ENCODE peak calls at places on chromosomes 11 and 22, in eight cellular contexts. One of them, this sample, is unnamed.

GRCh38 chr11:78351979-78352731 is 65.5 kb downstream of the GAB2 start:
- DNase-seq in fibroblast of the aortic adventitia: no peak
- DNase-seq in sigmoid colon: no peak
- DNase-seq in tibial artery: no peak
- DNase-seq in cardiac fibroblast: no peak
- DNase-seq in foreskin fibroblast: peak
- DNase-seq in AG09309: no peak
- DNase-seq in CD8-positive, alpha-beta T cell: no peak
- DNase-seq in this sample: no peak

GRCh38 chr11:57224537-57224936 is 12.5 kb downstream of the APLNR start:
- DNase-seq in cardiac fibroblast: peak
- DNase-seq in tibial artery: no peak
- DNase-seq in AG09309: peak
- DNase-seq in foreskin fibroblast: peak
- DNase-seq in fibroblast of the aortic adventitia: peak
- DNase-seq in CD8-positive, alpha-beta T cell: no peak
- DNase-seq in sigmoid colon: no peak
- DNase-seq in this sample: no peak

GRCh38 chr11:129574431-129574830 is 198.8 kb downstream of the BARX2 start:
- DNase-seq in sigmoid colon: no peak
- DNase-seq in CD8-positive, alpha-beta T cell: no peak
- DNase-seq in foreskin fibroblast: no peak
- DNase-seq in tibial artery: no peak
- DNase-seq in cardiac fibroblast: no peak
- DNase-seq in AG09309: no peak
- DNase-seq in fibroblast of the aortic adventitia: no peak
- DNase-seq in this sample: no peak

GRCh38 chr11:75558939-75559843 is 2.9 kb upstream of the SERPINH1 start:
- DNase-seq in fibroblast of the aortic adventitia: peak
- DNase-seq in CD8-positive, alpha-beta T cell: no peak
- DNase-seq in sigmoid colon: no peak
- DNase-seq in foreskin fibroblast: peak
- DNase-seq in tibial artery: peak
- DNase-seq in cardiac fibroblast: peak
- DNase-seq in AG09309: no peak
- DNase-seq in this sample: peak

GRCh38 chr22:28332410-28332809 is 347.2 kb downstream of the TTC28 start:
- DNase-seq in sigmoid colon: no peak
- DNase-seq in foreskin fibroblast: peak
- DNase-seq in cardiac fibroblast: peak
- DNase-seq in fibroblast of the aortic adventitia: peak
- DNase-seq in CD8-positive, alpha-beta T cell: no peak
- DNase-seq in AG09309: no peak
- DNase-seq in tibial artery: no peak
- DNase-seq in this sample: no peak

GRCh38 chr22:22408731-22409696 is 99.5 kb downstream of the ZNF280B start:
- DNase-seq in foreskin fibroblast: peak
- DNase-seq in sigmoid colon: no peak
- DNase-seq in AG09309: no peak
- DNase-seq in CD8-positive, alpha-beta T cell: no peak
- DNase-seq in tibial artery: no peak
- DNase-seq in cardiac fibroblast: peak
- DNase-seq in fibroblast of the aortic adventitia: peak
- DNase-seq in this sample: no peak

GRCh38 chr11:130512662-130513061 is 64.2 kb downstream of the ADAMTS15 start:
- DNase-seq in fibroblast of the aortic adventitia: no peak
- DNase-seq in tibial artery: no peak
- DNase-seq in foreskin fibroblast: no peak
- DNase-seq in sigmoid colon: no peak
- DNase-seq in CD8-positive, alpha-beta T cell: no peak
- DNase-seq in cardiac fibroblast: no peak
- DNase-seq in AG09309: no peak
- DNase-seq in this sample: no peak

GRCh38 chr22:17087176-17088131 is 2.7 kb downstream of the IL17RA start:
- DNase-seq in cardiac fibroblast: peak
- DNase-seq in CD8-positive, alpha-beta T cell: peak
- DNase-seq in AG09309: peak
- DNase-seq in foreskin fibroblast: peak
- DNase-seq in tibial artery: no peak
- DNase-seq in fibroblast of the aortic adventitia: no peak
- DNase-seq in sigmoid colon: peak
- DNase-seq in this sample: no peak

GRCh38 chr11:96130061-96130460 is 206.2 kb upstream of the MTMR2 start:
- DNase-seq in tibial artery: no peak
- DNase-seq in foreskin fibroblast: no peak
- DNase-seq in CD8-positive, alpha-beta T cell: no peak
- DNase-seq in cardiac fibroblast: no peak
- DNase-seq in fibroblast of the aortic adventitia: no peak
- DNase-seq in AG09309: no peak
- DNase-seq in sigmoid colon: no peak
- DNase-seq in this sample: no peak

GRCh38 chr11:126080206-126080941 is 17.7 kb upstream of the CDON start:
- DNase-seq in fibroblast of the aortic adventitia: peak
- DNase-seq in AG09309: no peak
- DNase-seq in CD8-positive, alpha-beta T cell: no peak
- DNase-seq in cardiac fibroblast: no peak
- DNase-seq in foreskin fibroblast: no peak
- DNase-seq in sigmoid colon: no peak
- DNase-seq in tibial artery: no peak
- DNase-seq in this sample: no peak

GRCh38 chr22:29973269-29973668 is 90.3 kb downstream of the MTMR3 start:
- DNase-seq in tibial artery: no peak
- DNase-seq in fibroblast of the aortic adventitia: no peak
- DNase-seq in foreskin fibroblast: no peak
- DNase-seq in cardiac fibroblast: no peak
- DNase-seq in CD8-positive, alpha-beta T cell: no peak
- DNase-seq in sigmoid colon: no peak
- DNase-seq in AG09309: no peak
- DNase-seq in this sample: no peak

GRCh38 chr11:8218409-8218808 is 45.3 kb downstream of the LMO1 start:
- DNase-seq in sigmoid colon: no peak
- DNase-seq in fibroblast of the aortic adventitia: no peak
- DNase-seq in AG09309: no peak
- DNase-seq in cardiac fibroblast: no peak
- DNase-seq in tibial artery: no peak
- DNase-seq in CD8-positive, alpha-beta T cell: no peak
- DNase-seq in foreskin fibroblast: no peak
- DNase-seq in this sample: no peak

GRCh38 chr11:44752727-44753126 is 26.0 kb downstream of the TSPAN18 start:
- DNase-seq in cardiac fibroblast: no peak
- DNase-seq in sigmoid colon: no peak
- DNase-seq in tibial artery: no peak
- DNase-seq in foreskin fibroblast: no peak
- DNase-seq in fibroblast of the aortic adventitia: no peak
- DNase-seq in CD8-positive, alpha-beta T cell: no peak
- DNase-seq in AG09309: no peak
- DNase-seq in this sample: no peak

GRCh38 chr11:113023228-113023627 is 62.0 kb downstream of the NCAM1 start:
- DNase-seq in foreskin fibroblast: peak
- DNase-seq in cardiac fibroblast: no peak
- DNase-seq in tibial artery: no peak
- DNase-seq in CD8-positive, alpha-beta T cell: no peak
- DNase-seq in sigmoid colon: no peak
- DNase-seq in fibroblast of the aortic adventitia: peak
- DNase-seq in AG09309: no peak
- DNase-seq in this sample: no peak

GRCh38 chr22:38412435-38413084 is 42.4 kb downstream of the KCNJ4 start:
- DNase-seq in tibial artery: no peak
- DNase-seq in AG09309: no peak
- DNase-seq in fibroblast of the aortic adventitia: no peak
- DNase-seq in CD8-positive, alpha-beta T cell: peak
- DNase-seq in sigmoid colon: peak
- DNase-seq in cardiac fibroblast: no peak
- DNase-seq in foreskin fibroblast: peak
- DNase-seq in this sample: no peak

GRCh38 chr22:26904483-26904882 is 247.1 kb downstream of the MIAT start:
- DNase-seq in AG09309: no peak
- DNase-seq in foreskin fibroblast: no peak
- DNase-seq in cardiac fibroblast: no peak
- DNase-seq in tibial artery: no peak
- DNase-seq in CD8-positive, alpha-beta T cell: no peak
- DNase-seq in sigmoid colon: no peak
- DNase-seq in fibroblast of the aortic adventitia: no peak
- DNase-seq in this sample: no peak

GRCh38 chr11:113114452-113115027 is 153.3 kb downstream of the NCAM1 start:
- DNase-seq in tibial artery: peak
- DNase-seq in sigmoid colon: peak
- DNase-seq in cardiac fibroblast: peak
- DNase-seq in foreskin fibroblast: peak
- DNase-seq in fibroblast of the aortic adventitia: peak
- DNase-seq in CD8-positive, alpha-beta T cell: no peak
- DNase-seq in AG09309: peak
- DNase-seq in this sample: peak

GRCh38 chr11:119368121-119369034 is 13.1 kb downstream of the USP2 start:
- DNase-seq in cardiac fibroblast: peak
- DNase-seq in CD8-positive, alpha-beta T cell: no peak
- DNase-seq in sigmoid colon: peak
- DNase-seq in foreskin fibroblast: no peak
- DNase-seq in fibroblast of the aortic adventitia: peak
- DNase-seq in tibial artery: no peak
- DNase-seq in AG09309: no peak
- DNase-seq in this sample: peak

GRCh38 chr22:37065149-37065548 is 13.6 kb downstream of the KCTD17 start:
- DNase-seq in tibial artery: no peak
- DNase-seq in CD8-positive, alpha-beta T cell: no peak
- DNase-seq in AG09309: no peak
- DNase-seq in foreskin fibroblast: no peak
- DNase-seq in sigmoid colon: no peak
- DNase-seq in fibroblast of the aortic adventitia: no peak
- DNase-seq in cardiac fibroblast: no peak
- DNase-seq in this sample: no peak

GRCh38 chr22:31106001-31106571 is 1.3 kb downstream of the SELENOM start:
- DNase-seq in foreskin fibroblast: peak
- DNase-seq in fibroblast of the aortic adventitia: no peak
- DNase-seq in AG09309: no peak
- DNase-seq in cardiac fibroblast: peak
- DNase-seq in tibial artery: peak
- DNase-seq in sigmoid colon: peak
- DNase-seq in CD8-positive, alpha-beta T cell: no peak
- DNase-seq in this sample: no peak
- H3K4me3 ChIP-seq in foreskin fibroblast: peak
- H3K4me3 ChIP-seq in fibroblast of the aortic adventitia: peak
- H3K4me3 ChIP-seq in AG09309: peak
- H3K4me3 ChIP-seq in cardiac fibroblast: peak
- H3K4me3 ChIP-seq in tibial artery: peak
- H3K4me3 ChIP-seq in sigmoid colon: peak
- H3K4me3 ChIP-seq in CD8-positive, alpha-beta T cell: no peak
- H3K4me3 ChIP-seq in this sample: peak

DNA sequence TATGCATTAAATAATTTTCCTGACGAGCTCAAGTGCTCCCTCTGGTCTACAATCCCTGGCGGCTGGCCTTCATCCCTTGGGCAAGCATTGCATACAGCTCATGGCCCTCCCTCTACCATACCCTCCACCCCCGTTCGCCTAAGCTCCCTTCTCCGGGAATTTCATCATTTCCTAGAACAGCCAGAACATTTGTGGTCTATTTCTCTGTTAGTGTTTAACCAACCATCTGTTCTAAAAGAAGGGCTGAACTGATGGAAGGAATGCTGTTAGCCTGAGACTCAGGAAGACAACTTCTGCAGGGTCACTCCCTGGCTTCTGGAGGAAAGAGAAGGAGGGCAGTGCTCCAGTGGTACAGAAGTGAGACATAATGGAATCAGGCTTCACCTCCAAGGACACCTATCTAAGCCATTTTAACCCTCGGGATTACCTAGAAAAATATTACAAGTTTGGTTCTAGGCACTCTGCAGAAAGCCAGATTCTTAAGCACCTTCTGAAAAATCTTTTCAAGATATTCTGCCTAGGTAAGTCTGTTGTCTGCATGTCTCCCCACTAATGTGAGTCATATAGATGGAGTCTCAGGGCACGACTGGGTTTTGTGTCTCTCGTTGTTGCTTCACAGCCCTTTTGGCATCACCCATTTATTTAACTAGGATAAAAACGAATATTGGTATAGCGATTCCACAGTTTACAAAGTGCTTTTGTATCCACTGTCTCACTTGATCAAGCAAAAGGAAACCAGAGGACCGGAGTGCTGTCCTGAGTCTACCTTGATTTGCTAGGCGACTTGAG is at the start of gene NNMT:
- DNase-seq in CD8-positive, alpha-beta T cell: no peak
- DNase-seq in foreskin fibroblast: peak
- DNase-seq in sigmoid colon: peak
- DNase-seq in tibial artery: peak
- DNase-seq in AG09309: peak
- DNase-seq in fibroblast of the aortic adventitia: peak
- DNase-seq in cardiac fibroblast: peak
- DNase-seq in this sample: peak
- H3K4me3 ChIP-seq in CD8-positive, alpha-beta T cell: no peak
- H3K4me3 ChIP-seq in foreskin fibroblast: peak
- H3K4me3 ChIP-seq in sigmoid colon: peak
- H3K4me3 ChIP-seq in tibial artery: peak
- H3K4me3 ChIP-seq in AG09309: peak
- H3K4me3 ChIP-seq in fibroblast of the aortic adventitia: peak
- H3K4me3 ChIP-seq in cardiac fibroblast: peak
- H3K4me3 ChIP-seq in this sample: peak

DNA sequence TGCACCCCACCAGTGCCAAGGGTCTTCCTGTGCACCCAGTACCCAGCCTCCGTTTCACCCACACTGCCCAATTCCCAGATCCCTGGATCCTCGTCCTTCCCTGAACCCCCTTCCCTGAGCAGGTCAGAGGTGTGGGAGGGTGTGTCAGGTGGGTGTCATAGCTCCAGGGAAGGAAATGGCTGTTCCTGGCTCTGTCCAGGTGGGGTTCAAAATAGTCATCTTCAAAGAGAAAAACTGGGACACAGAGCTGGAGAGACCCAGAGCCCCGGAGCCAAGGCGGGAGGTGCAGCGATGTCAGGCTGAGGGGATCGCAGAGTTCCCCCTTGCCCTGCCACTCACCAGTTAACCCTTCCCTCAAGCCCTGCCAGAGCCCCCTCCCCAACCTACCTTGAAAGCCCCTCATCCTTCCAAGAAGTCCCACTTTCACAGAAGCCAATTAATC is 698 bp downstream of the C1QTNF4 start:
- DNase-seq in fibroblast of the aortic adventitia: no peak
- DNase-seq in CD8-positive, alpha-beta T cell: no peak
- DNase-seq in foreskin fibroblast: no peak
- DNase-seq in cardiac fibroblast: no peak
- DNase-seq in AG09309: no peak
- DNase-seq in sigmoid colon: no peak
- DNase-seq in tibial artery: no peak
- DNase-seq in this sample: no peak
- H3K4me3 ChIP-seq in fibroblast of the aortic adventitia: no peak
- H3K4me3 ChIP-seq in CD8-positive, alpha-beta T cell: no peak
- H3K4me3 ChIP-seq in foreskin fibroblast: no peak
- H3K4me3 ChIP-seq in cardiac fibroblast: no peak
- H3K4me3 ChIP-seq in AG09309: no peak
- H3K4me3 ChIP-seq in sigmoid colon: no peak
- H3K4me3 ChIP-seq in tibial artery: no peak
- H3K4me3 ChIP-seq in this sample: peak

DNA sequence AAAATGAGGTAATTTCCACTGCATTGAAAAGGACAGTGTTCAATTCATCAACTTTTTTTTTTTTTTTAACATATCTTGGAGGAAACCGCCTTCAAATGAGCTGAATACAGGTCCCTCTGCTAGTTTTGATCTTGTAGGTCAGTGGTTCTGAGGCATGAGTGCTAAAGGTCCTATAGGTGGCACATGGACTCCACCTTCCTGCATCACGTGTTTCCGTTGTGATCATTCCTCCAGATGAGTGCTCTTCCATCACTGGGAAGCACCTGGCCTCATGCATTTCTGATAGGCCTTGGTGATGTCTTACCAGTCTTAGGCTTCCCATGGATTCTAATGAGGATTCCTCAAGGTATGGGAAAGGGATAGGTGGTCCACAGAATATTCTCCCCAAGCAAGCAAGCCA is 37.8 kb downstream of the FDX1 start:
- DNase-seq in sigmoid colon: no peak
- DNase-seq in cardiac fibroblast: no peak
- DNase-seq in fibroblast of the aortic adventitia: no peak
- DNase-seq in foreskin fibroblast: no peak
- DNase-seq in CD8-positive, alpha-beta T cell: no peak
- DNase-seq in AG09309: no peak
- DNase-seq in tibial artery: no peak
- DNase-seq in this sample: no peak
- H3K4me3 ChIP-seq in sigmoid colon: no peak
- H3K4me3 ChIP-seq in cardiac fibroblast: no peak
- H3K4me3 ChIP-seq in fibroblast of the aortic adventitia: no peak
- H3K4me3 ChIP-seq in foreskin fibroblast: no peak
- H3K4me3 ChIP-seq in CD8-positive, alpha-beta T cell: no peak
- H3K4me3 ChIP-seq in AG09309: no peak
- H3K4me3 ChIP-seq in tibial artery: no peak
- H3K4me3 ChIP-seq in this sample: no peak